ENCODE peak calls at places on chromosomes 11 and 22, in eight cellular contexts. X is fibroblast of lung, V is A549, M is nephron progenitor cell, U is foreskin fibroblast, T is left ventricle myocardium inferior, I is heart left ventricle, L is GM23338. S is an unnamed sample.

GRCh38 chr11:42631223-42631843 is 680.5 kb upstream of the API5 start:
- DNase-seq in V (no peak), T (no peak), L (peak), X (peak), U (no peak), M (no peak), I (no peak), S (no peak)

GRCh38 chr11:10032991-10033390 is 261.0 kb downstream of the SBF2 start:
- DNase-seq in I (no peak), X (peak), M (no peak), L (no peak), V (no peak), T (no peak), U (peak), S (no peak)

GRCh38 chr11:72048718-72049460 is 31.5 kb downstream of the NUMA1 start:
- DNase-seq in X (no peak), I (peak), U (no peak), M (no peak), L (no peak), V (no peak), T (no peak), S (no peak)

GRCh38 chr11:72113170-72113808 is 794 bp upstream of the ANAPC15 start:
- DNase-seq in X (peak), T (no peak), V (no peak), M (no peak), I (no peak), L (no peak), U (peak), S (no peak)

GRCh38 chr11:75490221-75491181 is 35.2 kb downstream of the GDPD5 start:
- DNase-seq in X (peak), V (no peak), T (no peak), L (peak), U (no peak), I (no peak), M (no peak), S (no peak)

GRCh38 chr11:795638-796564 is 2.2 kb downstream of the SLC25A22 start:
- DNase-seq in L (peak), T (peak), I (peak), U (peak), V (no peak), M (peak), X (peak), S (no peak)

GRCh38 chr11:93573184-93573583 is 30.0 kb upstream of the SMCO4 start:
- DNase-seq in V (no peak), I (no peak), L (no peak), X (no peak), T (no peak), M (no peak), U (no peak), S (no peak)

GRCh38 chr11:75268626-75269366 is 28.2 kb downstream of the TPBGL start:
- DNase-seq in I (no peak), X (no peak), T (no peak), V (no peak), U (no peak), L (no peak), M (no peak), S (no peak)

GRCh38 chr11:45871638-45872037 is 13.8 kb upstream of the MAPK8IP1 start:
- DNase-seq in L (no peak), X (no peak), V (no peak), M (no peak), I (no peak), U (no peak), T (no peak), S (no peak)

GRCh38 chr11:17376493-17376892 is 12.0 kb downstream of the KCNJ11 start:
- DNase-seq in I (no peak), U (no peak), L (no peak), T (no peak), X (no peak), M (no peak), V (no peak), S (no peak)

DNA sequence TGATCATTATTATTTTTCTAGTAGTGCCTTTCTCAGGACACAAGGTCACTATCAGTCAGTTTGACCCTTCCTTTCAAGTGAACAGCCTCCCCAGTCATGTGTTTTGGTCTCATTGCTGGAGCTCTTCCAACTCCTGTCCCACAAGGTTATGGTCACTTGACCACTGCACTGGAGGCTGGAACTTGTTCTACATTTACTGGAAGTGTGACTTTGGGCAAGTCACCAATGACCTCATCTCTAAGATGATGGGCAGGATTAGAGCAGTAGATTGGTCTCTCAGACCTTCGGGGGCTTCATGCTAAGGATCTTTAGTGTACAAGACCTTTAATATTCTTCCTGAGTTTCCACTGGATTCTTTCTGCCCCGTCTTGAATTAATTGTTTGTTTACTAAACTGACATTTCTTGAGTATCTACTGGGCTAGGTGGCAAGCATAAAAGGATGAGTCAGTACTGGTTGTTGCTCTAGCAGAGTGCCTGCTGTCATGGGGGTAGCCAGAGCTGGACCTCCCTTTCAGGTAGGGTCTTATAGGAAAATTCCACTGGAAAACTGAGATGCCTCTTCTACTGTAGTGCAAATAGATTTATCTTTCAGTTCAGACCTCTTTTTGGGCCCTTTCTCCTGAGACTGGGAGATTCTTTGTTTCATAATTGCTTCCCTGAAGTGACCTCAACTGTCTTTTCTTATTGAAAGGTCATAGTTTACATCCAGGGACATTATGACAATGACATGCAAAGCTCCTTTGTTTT is 106.8 kb downstream of the GRAMD1B start:
- DNase-seq in I (peak), U (no peak), M (no peak), L (peak), T (no peak), V (no peak), X (no peak), S (no peak)
- TF ChIP-seq CTCF in I (no peak), U (no peak), M (no peak), L (no peak), T (no peak), V (no peak), X (no peak), S (no peak)

DNA sequence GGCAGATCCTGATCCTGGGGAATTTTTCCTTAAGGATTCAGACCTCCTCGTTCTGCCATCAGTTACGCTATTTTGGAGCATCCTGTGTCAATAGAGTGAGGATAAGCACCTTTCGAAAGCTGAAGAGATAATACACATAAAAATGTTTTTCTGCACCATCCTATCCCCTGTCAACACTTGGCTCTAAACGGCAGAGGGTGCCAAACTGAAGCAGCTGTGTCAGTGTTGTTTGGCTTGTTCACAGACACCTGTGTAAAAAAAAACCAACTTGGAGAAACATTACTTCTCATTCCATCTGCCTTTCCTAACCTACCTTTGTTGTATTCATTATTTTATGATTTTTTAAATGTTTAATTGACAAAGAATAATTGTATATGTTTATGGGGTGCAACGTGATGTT is 417.0 kb upstream of the DDI1 start:
- DNase-seq in X (no peak), I (no peak), U (no peak), V (no peak), L (no peak), M (no peak), T (no peak), S (no peak)
- TF ChIP-seq CTCF in X (no peak), I (no peak), U (no peak), V (peak), L (peak), M (peak), T (no peak), S (peak)

GRCh38 chr11:14622241-14622954 is 21.2 kb upstream of the PDE3B start:
- DNase-seq in X (no peak), M (no peak), T (no peak), I (no peak), V (no peak), L (peak), U (no peak), S (no peak)
- TF ChIP-seq CTCF in X (no peak), M (no peak), T (no peak), I (no peak), V (no peak), L (peak), U (no peak), S (no peak)

GRCh38 chr22:37139762-37140161 is 10.0 kb downstream of the IL2RB start:
- DNase-seq in X (no peak), V (no peak), T (no peak), U (no peak), M (no peak), I (no peak), L (no peak), S (no peak)
- TF ChIP-seq CTCF in X (no peak), V (no peak), T (no peak), U (no peak), M (no peak), I (no peak), L (peak), S (no peak)

GRCh38 chr11:5604896-5605295 is 8.5 kb downstream of the TRIM6 start:
- DNase-seq in I (no peak), M (no peak), T (no peak), U (no peak), L (no peak), V (no peak), X (peak), S (no peak)
- TF ChIP-seq CTCF in I (no peak), M (no peak), T (no peak), U (no peak), L (no peak), V (no peak), X (no peak), S (no peak)

GRCh38 chr22:47775686-47776085 is 1013.2 kb downstream of the TBC1D22A start:
- DNase-seq in M (no peak), X (no peak), V (no peak), T (no peak), L (no peak), U (no peak), I (no peak), S (no peak)
- TF ChIP-seq CTCF in M (no peak), X (no peak), V (no peak), T (no peak), L (no peak), U (no peak), I (no peak), S (no peak)

GRCh38 chr11:38019072-38019775 is 1421.2 kb upstream of the RAG2 start:
- DNase-seq in X (peak), I (no peak), T (no peak), U (no peak), V (no peak), M (no peak), L (peak), S (no peak)
- TF ChIP-seq CTCF in X (no peak), I (no peak), T (no peak), U (no peak), V (no peak), M (no peak), L (peak), S (no peak)

DNA sequence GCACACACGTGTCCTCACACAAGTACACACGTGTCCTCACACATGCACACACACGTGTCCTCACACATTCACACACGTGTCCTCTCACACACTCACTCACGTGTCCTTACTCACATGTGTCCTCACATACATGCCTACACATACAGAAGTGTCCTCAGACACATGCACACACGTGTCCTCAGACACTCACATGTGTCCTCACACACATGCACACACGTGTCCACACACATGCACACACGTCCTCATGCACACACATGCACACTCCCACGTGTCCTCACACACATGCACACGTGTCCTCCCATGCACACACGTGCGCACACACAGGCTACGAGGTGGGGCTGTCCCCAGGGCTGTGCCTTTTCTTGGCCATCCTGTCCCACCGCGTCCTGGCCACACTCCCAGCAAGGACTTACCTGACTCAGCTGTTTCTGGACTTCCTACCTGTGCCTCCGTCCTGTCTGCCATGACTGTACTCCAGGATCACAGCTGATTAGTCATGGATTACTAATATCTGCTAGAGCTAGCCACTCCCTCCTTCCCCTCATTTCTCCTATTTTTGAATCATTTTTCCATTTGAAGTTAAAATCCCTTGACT is 990.2 kb downstream of the BRD1 start:
- DNase-seq in I (no peak), M (no peak), V (peak), U (no peak), L (no peak), X (peak), T (no peak), S (no peak)
- TF ChIP-seq CTCF in I (no peak), M (no peak), V (no peak), U (no peak), L (no peak), X (no peak), T (no peak), S (no peak)

GRCh38 chr11:60469723-60470122 is 14.1 kb downstream of the MS4A1 start:
- DNase-seq in L (no peak), V (no peak), I (no peak), X (no peak), T (no peak), U (no peak), M (no peak), S (no peak)
- TF ChIP-seq CTCF in L (peak), V (no peak), I (no peak), X (no peak), T (no peak), U (no peak), M (no peak), S (no peak)